ENCODE peak calls at places on chromosomes 12 and 14, in five cellular contexts. S is left ventricle myocardium inferior, C is lung, U is GM18507, X is Right ventricle myocardium inferior. V is an unnamed sample.

GRCh38 chr12:119051474-119051873 is 70.1 kb downstream of the SRRM4 start:
- DNase-seq in S (no peak), U (no peak), X (no peak), C (no peak), V (no peak)

GRCh38 chr12:65902504-65902903 is 78.2 kb downstream of the HMGA2 start:
- DNase-seq in X (no peak), C (no peak), S (no peak), U (no peak), V (no peak)

GRCh38 chr12:65882504-65882903 is 58.2 kb downstream of the HMGA2 start:
- DNase-seq in C (no peak), U (no peak), X (no peak), S (no peak), V (no peak)

GRCh38 chr12:76698966-76699365 is 64.9 kb upstream of the ZDHHC17 start:
- DNase-seq in S (no peak), C (no peak), X (no peak), U (no peak), V (no peak)

GRCh38 chr14:38171197-38171596 is 36.5 kb upstream of the SSTR1 start:
- DNase-seq in U (no peak), X (no peak), S (no peak), C (peak; percentile 53), V (peak; percentile 12)

GRCh38 chr14:30115756-30116155 is 188.1 kb upstream of the PRKD1 start:
- DNase-seq in U (no peak), X (no peak), S (no peak), C (no peak), V (no peak)

GRCh38 chr12:29286081-29286800 is 94.7 kb downstream of the ERGIC2 start:
- DNase-seq in C (no peak), S (no peak), U (no peak), X (no peak), V (no peak)

GRCh38 chr12:14554281-14555008 is 13.2 kb downstream of the PLBD1 start:
- DNase-seq in C (peak; percentile 87), S (peak; percentile 88), X (peak; percentile 94), U (no peak), V (peak; percentile 69)

GRCh38 chr12:116556964-116557706 is 2.0 kb upstream of the MAP1LC3B2 start:
- DNase-seq in X (no peak), S (no peak), C (no peak), U (no peak), V (no peak)

GRCh38 chr12:45713108-45713507 is 16.4 kb upstream of the ARID2 start:
- DNase-seq in S (no peak), U (no peak), X (no peak), C (no peak), V (no peak)

GRCh38 chr14:104721704-104722431 is 2.2 kb upstream of the ADSS1 start:
- DNase-seq in S (peak; percentile 77), C (no peak), X (no peak), U (no peak), V (no peak)

GRCh38 chr12:106096376-106096775 is 42.4 kb downstream of the NUAK1 start:
- DNase-seq in U (no peak), X (no peak), C (no peak), S (no peak), V (no peak)

GRCh38 chr12:101738920-101739665 is at the start of gene SYCP3:
- DNase-seq in U (no peak), S (no peak), X (no peak), C (no peak), V (no peak)

GRCh38 chr14:95504135-95505029 is 12.1 kb downstream of the SYNE3 start:
- DNase-seq in U (no peak), X (no peak), C (no peak), S (no peak), V (no peak)

GRCh38 chr12:68798880-68799229 is 9.1 kb upstream of the MDM2 start:
- DNase-seq in X (no peak), C (no peak), S (no peak), U (no peak), V (no peak)

GRCh38 chr14:34029921-34030334 is 79.1 kb upstream of the EGLN3 start:
- DNase-seq in U (no peak), S (peak; percentile 69), C (peak; percentile 33), X (peak; percentile 74), V (no peak)

GRCh38 chr12:8823565-8824300 is 1.3 kb downstream of the A2ML1 start:
- DNase-seq in C (peak; percentile 33), S (no peak), U (no peak), X (no peak), V (no peak)

GRCh38 chr14:64185184-64185583 is 109.0 kb downstream of the ESR2 start:
- DNase-seq in C (no peak), S (no peak), U (no peak), X (no peak), V (no peak)

GRCh38 chr12:132761032-132761910 is at the start of gene ANKLE2:
- DNase-seq in X (peak; percentile 82), C (peak; percentile 54), U (no peak), S (peak; percentile 50), V (no peak)

GRCh38 chr12:95182868-95183415 is 34.3 kb downstream of the FGD6 start:
- DNase-seq in U (no peak), X (no peak), C (no peak), S (no peak), V (peak; percentile 38)

GRCh38 chr14:74896400-74896799 is 14.7 kb downstream of the DLST start:
- DNase-seq in X (no peak), C (no peak), S (no peak), U (no peak), V (no peak)

GRCh38 chr12:131104464-131105350 is 151.0 kb downstream of the ADGRD1 start:
- DNase-seq in S (peak; percentile 87), C (peak; percentile 74), U (peak; percentile 70), X (peak; percentile 92), V (peak; percentile 73)

GRCh38 chr14:89973234-89973823 is 17.6 kb downstream of the TDP1 start:
- DNase-seq in S (peak; percentile 38), U (peak; percentile 33), C (peak; percentile 69), X (peak; percentile 73), V (peak; percentile 40)

GRCh38 chr12:110345963-110346362 is 57.5 kb downstream of the ANAPC7 start:
- DNase-seq in S (no peak), X (no peak), U (no peak), C (no peak), V (no peak)

GRCh38 chr14:85195872-85196477 is 334.0 kb upstream of the FLRT2 start:
- DNase-seq in S (no peak), C (no peak), U (no peak), X (no peak), V (no peak)

GRCh38 chr12:90342081-90342480 is 612.9 kb downstream of the CCER1 start:
- DNase-seq in S (no peak), X (no peak), U (no peak), C (no peak), V (no peak)

GRCh38 chr12:1931642-1932041 is 13.2 kb upstream of the CACNA2D4 start:
- DNase-seq in U (no peak), S (no peak), X (no peak), C (no peak), V (no peak)

GRCh38 chr12:64678835-64679234 is 68.5 kb downstream of the RASSF3 start:
- DNase-seq in C (no peak), U (no peak), S (no peak), X (no peak), V (no peak)

V was measured in PC-9.